ENCODE peak calls at places on chromosomes 4 and X, in five cellular contexts. R, C, V, Y and D are unnamed samples.

GRCh38 chr4:3773552-3774001 is 7.4 kb downstream of the ADRA2C start:
- DNase-seq in V (no peak), Y (no peak), R (no peak), C (peak), D (no peak)

GRCh38 chr4:38677466-38677865 is 13.5 kb downstream of the KLF3 start:
- DNase-seq in C (no peak), R (no peak), Y (no peak), V (no peak), D (no peak)

GRCh38 chr4:42150653-42151567 is 1.5 kb downstream of the BEND4 start:
- DNase-seq in C (no peak), Y (no peak), V (no peak), R (peak), D (peak)

GRCh38 chr4:56289934-56290333 is 97.4 kb downstream of the AASDH start:
- DNase-seq in R (no peak), Y (no peak), C (no peak), V (no peak), D (no peak)

GRCh38 chr4:122218762-122219161 is 66.6 kb downstream of the BLTP1 start:
- DNase-seq in C (peak), Y (no peak), R (peak), V (no peak), D (no peak)

GRCh38 chrX:45233541-45233940 is 32.9 kb upstream of the DIPK2B start:
- DNase-seq in V (no peak), R (no peak), C (no peak), Y (no peak), D (peak)

GRCh38 chr4:31045724-31046318 is 325.7 kb downstream of the PCDH7 start:
- DNase-seq in Y (no peak), C (no peak), V (no peak), R (peak), D (no peak)

GRCh38 chrX:130081421-130082045 is 28.8 kb downstream of the ELF4 start:
- DNase-seq in Y (no peak), V (no peak), R (no peak), C (no peak), D (no peak)

GRCh38 chr4:176601156-176601555 is 191.6 kb downstream of the VEGFC start:
- DNase-seq in C (no peak), V (no peak), R (no peak), Y (no peak), D (no peak)

GRCh38 chr4:76892601-76893000 is 5.3 kb downstream of the SOWAHB start:
- DNase-seq in R (no peak), Y (no peak), V (no peak), C (no peak), D (no peak)

GRCh38 chr4:83866821-83867220 is 330.9 kb downstream of the GPAT3 start:
- DNase-seq in C (no peak), R (no peak), V (no peak), Y (no peak), D (no peak)

GRCh38 chr4:183182873-183183725 is 84.0 kb downstream of the WWC2 start:
- DNase-seq in C (peak), V (peak), R (peak), Y (no peak), D (no peak)

GRCh38 chr4:37639551-37640293 is 46.5 kb downstream of the RELL1 start:
- DNase-seq in R (no peak), V (no peak), Y (no peak), C (no peak), D (no peak)

GRCh38 chr4:8747467-8747841 is 124.2 kb downstream of the HMX1 start:
- DNase-seq in V (no peak), R (no peak), Y (no peak), C (no peak), D (no peak)
- TF ChIP-seq REST in V (no peak), R (no peak), Y (no peak), C (no peak), D (no peak)

GRCh38 chr4:87141428-87141827 is 79.0 kb downstream of the KLHL8 start:
- DNase-seq in Y (no peak), C (no peak), R (no peak), V (no peak), D (no peak)

GRCh38 chr4:87144346-87144745 is 76.1 kb downstream of the KLHL8 start:
- DNase-seq in R (no peak), C (no peak), V (no peak), Y (no peak), D (peak)
- TF ChIP-seq REST in R (no peak), C (no peak), V (no peak), Y (no peak), D (no peak)

DNA sequence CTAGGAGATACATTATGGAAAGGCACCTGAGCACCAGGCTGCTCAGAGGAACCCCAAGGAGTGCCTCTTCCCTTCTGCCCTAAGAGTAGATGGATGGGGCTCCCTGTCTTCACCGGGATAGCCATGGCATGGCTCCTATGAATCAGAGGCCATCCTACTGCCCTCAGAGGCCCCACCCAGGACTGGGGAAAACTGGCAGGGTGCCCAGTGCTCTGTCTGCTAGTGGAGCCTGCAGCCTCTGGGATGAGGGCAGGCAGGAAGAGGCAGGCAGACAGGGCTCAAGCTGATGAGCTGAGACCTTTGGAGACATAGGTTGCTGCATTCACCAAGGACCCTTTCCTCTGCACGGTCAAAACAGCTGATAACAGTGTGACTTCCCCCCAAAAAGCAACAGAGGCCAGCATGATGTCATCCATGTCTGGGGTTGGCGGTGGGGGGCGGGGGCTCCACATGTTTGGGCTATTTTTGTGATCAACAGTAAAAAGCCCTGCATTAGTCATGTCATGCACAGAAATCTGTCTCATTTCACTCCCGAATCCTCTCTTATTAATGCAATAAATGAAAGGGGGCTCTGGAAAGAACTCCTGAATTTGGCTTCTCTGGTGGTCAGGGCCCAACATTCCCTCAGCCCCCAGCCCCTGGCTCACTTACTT is 207.6 kb upstream of the MAMLD1 start:
- DNase-seq in V (no peak), Y (peak), R (no peak), C (no peak), D (no peak)
- TF ChIP-seq REST in V (no peak), Y (no peak), R (no peak), C (no peak), D (no peak)

DNA sequence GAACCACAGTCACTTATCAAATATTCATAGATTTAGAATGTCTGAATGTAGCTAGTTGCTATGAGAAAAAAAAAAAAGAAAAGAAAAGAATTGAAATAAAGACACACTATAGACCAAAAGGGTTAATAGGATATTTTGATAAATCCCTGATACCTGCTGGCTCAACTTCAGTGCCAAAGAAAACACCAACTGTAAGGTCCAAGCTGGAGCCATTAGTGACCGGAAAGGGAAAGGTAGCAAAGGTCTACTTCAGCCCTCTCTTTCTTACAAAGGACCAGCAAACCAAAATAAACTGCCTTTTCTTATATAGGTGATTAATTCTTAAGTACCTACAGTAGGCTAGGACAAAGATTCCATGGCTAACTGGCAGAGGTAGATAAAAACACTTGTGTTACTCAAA is 9.7 kb downstream of the CBR4 start:
- DNase-seq in Y (no peak), R (no peak), C (no peak), V (no peak), D (no peak)
- TF ChIP-seq REST in Y (no peak), R (no peak), C (no peak), V (no peak), D (no peak)

GRCh38 chrX:40975951-40976350 is 109.3 kb upstream of the USP9X start:
- DNase-seq in R (no peak), Y (no peak), C (no peak), V (no peak), D (no peak)
- TF ChIP-seq REST in R (no peak), Y (no peak), C (no peak), V (no peak), D (no peak)

DNA sequence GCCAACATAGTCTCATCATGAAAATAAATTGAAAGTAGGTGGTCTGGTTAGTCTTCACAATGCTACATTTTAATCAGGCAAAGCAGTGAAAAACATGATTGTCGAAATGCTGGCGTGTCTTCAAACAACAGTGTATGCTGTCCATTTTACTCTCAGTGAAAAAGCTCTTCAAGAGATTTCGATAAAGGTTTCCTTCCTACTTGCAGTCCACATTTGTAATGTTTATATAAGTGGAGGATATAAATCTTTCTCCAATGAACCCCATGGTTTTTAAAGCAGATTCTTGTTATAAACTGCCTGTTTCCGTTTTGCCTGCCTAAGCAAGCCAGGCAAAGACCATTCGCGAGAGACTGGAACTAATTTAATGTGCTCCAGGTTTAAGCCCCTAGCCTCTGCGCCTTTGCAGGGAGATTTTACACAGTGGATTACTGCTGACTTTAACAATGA is 169.6 kb downstream of the SCFD2 start:
- DNase-seq in Y (no peak), C (no peak), V (no peak), R (no peak), D (no peak)
- TF ChIP-seq REST in Y (no peak), C (no peak), V (no peak), R (no peak), D (no peak)

GRCh38 chr4:119113033-119113655 is 22.5 kb upstream of the MYOZ2 start:
- DNase-seq in V (peak), Y (peak), C (no peak), R (no peak), D (peak)
- TF ChIP-seq REST in V (no peak), Y (no peak), C (no peak), R (no peak), D (no peak)

GRCh38 chr4:1375761-1376322 is 28.8 kb downstream of the UVSSA start:
- DNase-seq in V (no peak), Y (no peak), C (no peak), R (no peak), D (no peak)
- TF ChIP-seq REST in V (no peak), Y (no peak), C (no peak), R (no peak), D (no peak)

GRCh38 chrX:47078129-47079043 is at the start of gene RGN:
- DNase-seq in Y (no peak), V (no peak), R (peak), C (peak), D (no peak)
- TF ChIP-seq REST in Y (no peak), V (no peak), R (no peak), C (no peak), D (no peak)